ENCODE peak calls at places on chromosomes 1 and 21, in five cellular contexts. P, E, O, F and T are unnamed samples.

GRCh38 chr1:61496501-61496900 is 228.4 kb downstream of the TM2D1 start:
- DNase-seq in P (no peak), F (no peak), O (no peak), E (peak), T (no peak)

GRCh38 chr1:234019387-234019786 is 114.9 kb downstream of the SLC35F3 start:
- DNase-seq in P (no peak), O (no peak), E (no peak), F (no peak), T (no peak)

GRCh38 chr1:115840615-115841460 is at the start of gene NHLH2:
- DNase-seq in E (no peak), F (no peak), O (no peak), P (no peak), T (no peak)

GRCh38 chr1:16442273-16442672 is 1.7 kb downstream of the NECAP2 start:
- DNase-seq in P (no peak), F (no peak), O (no peak), E (no peak), T (no peak)

GRCh38 chr1:225445644-225446297 is 17.9 kb upstream of the LBR start:
- DNase-seq in P (no peak), E (no peak), O (no peak), F (no peak), T (no peak)

GRCh38 chr1:156860639-156861423 is at the start of gene NTRK1:
- DNase-seq in P (peak), E (no peak), O (peak), F (peak), T (no peak)

GRCh38 chr1:34268311-34269042 is 91.8 kb downstream of the C1orf94 start:
- DNase-seq in E (peak), O (no peak), P (no peak), F (no peak), T (no peak)

GRCh38 chr21:27108228-27108627 is 141.3 kb upstream of the ADAMTS5 start:
- DNase-seq in P (no peak), O (no peak), F (no peak), E (peak), T (no peak)

GRCh38 chr1:162984699-162985098 is 84.5 kb upstream of the RGS4 start:
- DNase-seq in P (no peak), E (peak), F (no peak), O (no peak), T (no peak)

GRCh38 chr1:162562452-162562828 is 918 bp downstream of the UAP1 start:
- DNase-seq in F (no peak), P (no peak), O (no peak), E (peak), T (no peak)

GRCh38 chr1:207822124-207822601 is 70.3 kb downstream of the CD46 start:
- DNase-seq in E (no peak), O (no peak), F (no peak), P (no peak), T (no peak)

GRCh38 chr1:80427886-80428285 is 1372.8 kb upstream of the ADGRL2 start:
- DNase-seq in P (no peak), E (no peak), F (no peak), O (no peak), T (no peak)

GRCh38 chr1:67559222-67559700 is 125.7 kb upstream of the GADD45A start:
- DNase-seq in F (no peak), O (peak), P (peak), E (no peak), T (peak)